ENCODE peak calls at places on chromosomes 11 and 22, in seven cellular contexts. M is epithelial cell of esophagus; A is adrenal gland; X is activated naive CD4-positive, alpha-beta T cell treated with anti-CD3 and anti-CD28 coated beads for 36 hours; O is globus pallidus; L is endothelial cell; R is heart right ventricle. I is an unnamed sample.

GRCh38 chr11:16326679-16327297 is 29.6 kb downstream of the SOX6 start:
- DNase-seq in M (no peak), A (no peak), X (no peak), O (no peak), L (no peak), R (no peak), I (no peak)

GRCh38 chr22:28791841-28792490 is 8.4 kb downstream of the XBP1 start:
- DNase-seq in M (no peak), A (no peak), X (no peak), O (no peak), L (no peak), R (no peak), I (no peak)

GRCh38 chr11:112751312-112751711 is 209.9 kb upstream of the NCAM1 start:
- DNase-seq in M (no peak), A (no peak), X (no peak), O (no peak), L (no peak), R (peak; percentile 59), I (no peak)

GRCh38 chr22:27716074-27716473 is 85.5 kb downstream of the MN1 start:
- DNase-seq in M (no peak), A (no peak), X (no peak), O (no peak), L (no peak), R (no peak), I (peak; percentile 13)

GRCh38 chr11:12642040-12642439 is 32.2 kb upstream of the TEAD1 start:
- DNase-seq in M (no peak), A (no peak), X (no peak), O (no peak), L (no peak), R (no peak), I (no peak)

GRCh38 chr11:112227002-112227401 is 774 bp downstream of the PTS start:
- DNase-seq in M (peak; percentile 39), A (no peak), X (no peak), O (peak; percentile 37), L (no peak), R (no peak), I (no peak)

GRCh38 chr11:83510530-83511449 is 224.6 kb upstream of the CCDC90B start:
- DNase-seq in M (no peak), A (no peak), X (no peak), O (no peak), L (no peak), R (no peak), I (no peak)

GRCh38 chr22:48448821-48449220 is 1378.9 kb downstream of the BRD1 start:
- DNase-seq in M (no peak), A (no peak), X (no peak), O (no peak), L (no peak), R (no peak), I (peak; percentile 61)

GRCh38 chr11:2305140-2305861 is 3.5 kb downstream of the TSPAN32 start:
- DNase-seq in M (peak; percentile 68), A (peak; percentile 86), X (peak; percentile 91), O (peak; percentile 62), L (peak; percentile 92), R (peak; percentile 92), I (peak; percentile 97)

GRCh38 chr11:12235945-12236743 is 125.8 kb downstream of the MICAL2 start:
- DNase-seq in M (peak; percentile 61), A (no peak), X (peak; percentile 72), O (peak; percentile 45), L (no peak), R (no peak), I (no peak)

GRCh38 chr22:41725510-41726110 is 26.3 kb downstream of the MEI1 start:
- DNase-seq in M (peak; percentile 15), A (no peak), X (no peak), O (no peak), L (no peak), R (no peak), I (no peak)

GRCh38 chr11:32830413-32830738 is 649 bp downstream of the PRRG4 start:
- DNase-seq in M (peak; percentile 78), A (peak; percentile 11), X (peak; percentile 11), O (no peak), L (no peak), R (no peak), I (no peak)

GRCh38 chr11:2428322-2428795 is 16.0 kb downstream of the TRPM5 start:
- DNase-seq in M (peak; percentile 51), A (peak; percentile 87), X (peak; percentile 90), O (peak; percentile 43), L (peak; percentile 91), R (peak; percentile 79), I (peak; percentile 95)

GRCh38 chr22:47381240-47381639 is 618.8 kb downstream of the TBC1D22A start:
- DNase-seq in M (no peak), A (no peak), X (no peak), O (no peak), L (no peak), R (no peak), I (peak; percentile 56)

GRCh38 chr11:19769820-19770219 is 57.2 kb downstream of the NAV2 start:
- DNase-seq in M (no peak), A (no peak), X (no peak), O (no peak), L (no peak), R (no peak), I (no peak)

GRCh38 chr11:28464252-28464867 is 356.2 kb downstream of the METTL15 start:
- DNase-seq in M (no peak), A (no peak), X (no peak), O (no peak), L (no peak), R (no peak), I (no peak)

GRCh38 chr11:107655607-107656006 is 56.2 kb downstream of the SLN start:
- DNase-seq in M (no peak), A (no peak), X (no peak), O (no peak), L (no peak), R (no peak), I (no peak)

GRCh38 chr11:69497221-69497787 is 15.8 kb downstream of the LINC01488 start:
- DNase-seq in M (peak; percentile 55), A (peak; percentile 22), X (no peak), O (peak; percentile 65), L (peak; percentile 68), R (peak; percentile 84), I (peak; percentile 61)

GRCh38 chr11:15754221-15754620 is 602.1 kb downstream of the SOX6 start:
- DNase-seq in M (peak; percentile 42), A (no peak), X (no peak), O (no peak), L (no peak), R (no peak), I (no peak)

GRCh38 chr11:72124046-72124445 is 11.5 kb upstream of the FOLR3 start:
- DNase-seq in M (no peak), A (no peak), X (no peak), O (no peak), L (no peak), R (no peak), I (no peak)

GRCh38 chr11:85539029-85539689 is 88.0 kb downstream of the DLG2 start:
- DNase-seq in M (no peak), A (no peak), X (no peak), O (no peak), L (no peak), R (no peak), I (no peak)

GRCh38 chr22:30235687-30236170 is 10.8 kb downstream of the LIF start:
- DNase-seq in M (peak; percentile 68), A (peak; percentile 67), X (no peak), O (no peak), L (no peak), R (no peak), I (no peak)

GRCh38 chr22:50701428-50702154 is 29.0 kb downstream of the SHANK3 start:
- DNase-seq in M (no peak), A (peak; percentile 4), X (no peak), O (no peak), L (no peak), R (no peak), I (no peak)

GRCh38 chr11:62791501-62792192 is at the start of gene TMEM223:
- DNase-seq in M (peak; percentile 85), A (peak; percentile 90), X (peak; percentile 92), O (peak; percentile 85), L (peak; percentile 83), R (peak; percentile 92), I (peak; percentile 98)

GRCh38 chr11:76153609-76153949 is 52.7 kb downstream of the WNT11 start:
- DNase-seq in M (peak; percentile 78), A (peak; percentile 62), X (no peak), O (peak; percentile 41), L (no peak), R (no peak), I (no peak)

GRCh38 chr22:17035246-17035645 is 27.2 kb upstream of the GAB4 start:
- DNase-seq in M (no peak), A (peak; percentile 77), X (no peak), O (peak; percentile 36), L (no peak), R (no peak), I (no peak)

GRCh38 chr11:114196994-114197702 is 99.1 kb upstream of the NNMT start:
- DNase-seq in M (no peak), A (no peak), X (no peak), O (peak; percentile 68), L (no peak), R (no peak), I (peak; percentile 67)

GRCh38 chr22:49042877-49043859 is 784.5 kb downstream of the BRD1 start:
- DNase-seq in M (no peak), A (no peak), X (no peak), O (no peak), L (no peak), R (no peak), I (no peak)

GRCh38 chr22:26985217-26985616 is 327.8 kb downstream of the MIAT start:
- DNase-seq in M (no peak), A (no peak), X (no peak), O (no peak), L (no peak), R (no peak), I (no peak)

GRCh38 chr22:39216143-39216490 is 28.7 kb downstream of the PDGFB start:
- DNase-seq in M (no peak), A (no peak), X (no peak), O (no peak), L (no peak), R (no peak), I (peak; percentile 51)

GRCh38 chr22:29380032-29380781 is 8.2 kb downstream of the AP1B1 start:
- DNase-seq in M (peak; percentile 91), A (peak; percentile 0), X (no peak), O (no peak), L (no peak), R (no peak), I (no peak)

GRCh38 chr11:67628710-67629385 is 889 bp downstream of the NUDT8 start:
- DNase-seq in M (no peak), A (no peak), X (no peak), O (no peak), L (no peak), R (peak; percentile 24), I (no peak)

GRCh38 chr11:123704341-123704740 is 37.1 kb downstream of the ZNF202 start:
- DNase-seq in M (no peak), A (no peak), X (no peak), O (no peak), L (no peak), R (no peak), I (no peak)

GRCh38 chr11:16607675-16608644 is 130.5 kb upstream of the C11orf58 start:
- DNase-seq in M (peak; percentile 79), A (peak; percentile 87), X (no peak), O (peak; percentile 68), L (peak; percentile 58), R (peak; percentile 84), I (peak; percentile 71)

GRCh38 chr11:11028017-11028692 is 170.3 kb upstream of the ZBED5 start:
- DNase-seq in M (peak; percentile 76), A (peak; percentile 69), X (peak; percentile 88), O (peak; percentile 41), L (peak; percentile 84), R (peak; percentile 68), I (peak; percentile 87)

I was measured in spleen.